ENCODE peak calls at places on chromosomes 5 and 9, in six cellular contexts. A is trophoblast cell, W is mesenchymal stem cell, E is IMR-90, Z is neuronal stem cell, M is H9. L is an unnamed sample.

GRCh38 chr5:160787247-160787646 is 64.8 kb downstream of the ATP10B start:
- DNase-seq in A (no peak), W (no peak), E (no peak), Z (no peak), M (peak), L (peak)

GRCh38 chr9:113956901-113957777 is 81.0 kb downstream of the ZNF618 start:
- DNase-seq in A (no peak), W (no peak), E (peak), Z (no peak), M (no peak), L (no peak)

GRCh38 chr9:129267141-129267540 is 89.1 kb upstream of the IER5L start:
- DNase-seq in A (no peak), W (no peak), E (no peak), Z (no peak), M (no peak), L (no peak)

GRCh38 chr5:136210259-136210658 is 17.3 kb upstream of the SMIM32 start:
- DNase-seq in A (no peak), W (peak), E (no peak), Z (no peak), M (no peak), L (no peak)

GRCh38 chr5:150278916-150279315 is 10.7 kb downstream of the CAMK2A start:
- DNase-seq in A (no peak), W (peak), E (peak), Z (no peak), M (no peak), L (no peak)

GRCh38 chr5:42949348-42950090 is 90.6 kb downstream of the ANXA2R start:
- DNase-seq in A (peak), W (no peak), E (peak), Z (no peak), M (no peak), L (no peak)

GRCh38 chr5:40052812-40053211 is 626.9 kb upstream of the PTGER4 start:
- DNase-seq in A (peak), W (no peak), E (no peak), Z (no peak), M (no peak), L (no peak)

GRCh38 chr5:71471193-71471592 is 15.7 kb downstream of the BDP1 start:
- DNase-seq in A (no peak), W (peak), E (peak), Z (no peak), M (no peak), L (no peak)

GRCh38 chr9:124739360-124739759 is 31.8 kb downstream of the NR6A1 start:
- DNase-seq in A (no peak), W (no peak), E (no peak), Z (no peak), M (no peak), L (no peak)

GRCh38 chr5:94031631-94032030 is 290.2 kb upstream of the POU5F2 start:
- DNase-seq in A (no peak), W (no peak), E (peak), Z (no peak), M (no peak), L (no peak)

GRCh38 chr5:167800405-167800804 is 491.0 kb upstream of the WWC1 start:
- DNase-seq in A (no peak), W (no peak), E (no peak), Z (no peak), M (no peak), L (no peak)

DNA sequence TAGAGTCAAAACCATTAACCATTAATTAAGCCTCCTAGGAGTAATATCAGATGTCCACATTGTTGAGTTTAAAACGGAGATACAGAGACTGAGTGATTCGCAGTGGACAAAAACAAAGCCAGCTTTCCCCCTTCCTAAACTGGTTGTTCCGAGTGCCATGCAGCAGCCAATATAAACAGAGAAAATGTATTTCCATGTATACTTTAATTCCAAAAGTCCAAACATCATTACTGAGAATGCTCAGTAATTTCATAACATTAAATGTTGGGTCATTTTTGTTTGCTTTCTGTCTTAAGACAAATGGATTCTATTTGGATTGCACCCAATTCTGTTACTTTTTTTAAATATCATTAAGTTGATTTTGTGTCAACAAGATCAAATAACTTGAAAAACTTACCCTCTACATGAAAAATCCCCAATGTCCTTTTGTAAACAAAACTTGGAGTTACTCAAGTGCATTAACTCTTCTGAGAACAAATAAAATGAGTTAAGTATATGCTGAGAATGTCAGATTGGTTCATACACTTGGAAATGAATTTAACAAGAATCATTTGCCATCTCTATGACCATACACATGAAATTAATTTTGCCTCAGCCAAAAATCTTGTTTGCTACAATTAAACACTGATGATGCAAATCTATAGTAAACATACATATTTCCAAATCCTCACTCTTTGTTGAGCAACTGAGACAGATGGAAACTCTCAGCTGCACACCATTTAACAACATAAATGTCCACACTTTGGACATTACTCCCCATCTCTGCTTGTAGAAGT is 19.4 kb downstream of the LURAP1L start:
- DNase-seq in A (no peak), W (peak), E (peak), Z (no peak), M (no peak), L (no peak)
- H4K91ac ChIP-seq in A (no peak), W (no peak), E (no peak), Z (no peak), M (no peak), L (no peak)

DNA sequence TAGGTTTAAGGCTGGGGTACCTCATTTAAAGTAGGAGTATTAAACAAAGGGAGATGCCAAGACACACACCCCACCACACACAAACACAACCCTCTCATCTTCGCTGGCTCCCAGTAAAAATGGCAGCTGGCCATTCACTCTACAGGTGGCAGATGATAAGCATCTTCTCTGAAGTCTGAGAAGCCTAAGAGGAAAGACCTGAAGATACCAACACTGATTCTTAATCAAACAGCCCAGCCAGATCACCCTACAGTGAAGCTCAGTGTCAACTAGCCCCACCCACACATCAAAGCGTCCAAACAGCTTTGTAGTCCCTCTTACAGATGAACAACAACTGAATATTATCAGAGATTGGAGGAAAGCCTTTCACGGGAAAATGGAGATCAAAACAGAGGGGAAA is 59.5 kb downstream of the SPOCK1 start:
- DNase-seq in A (no peak), W (no peak), E (no peak), Z (no peak), M (no peak), L (no peak)
- H4K91ac ChIP-seq in A (no peak), W (no peak), E (no peak), Z (no peak), M (no peak), L (no peak)

GRCh38 chr5:1827410-1828397 is 26.5 kb downstream of the NDUFS6 start:
- DNase-seq in A (peak), W (no peak), E (no peak), Z (no peak), M (peak), L (peak)
- H4K91ac ChIP-seq in A (no peak), W (no peak), E (no peak), Z (no peak), M (no peak), L (no peak)

GRCh38 chr5:85441853-85442252 is 1057.2 kb upstream of the EDIL3 start:
- DNase-seq in A (no peak), W (no peak), E (no peak), Z (no peak), M (no peak), L (no peak)
- H4K91ac ChIP-seq in A (no peak), W (no peak), E (no peak), Z (no peak), M (no peak), L (no peak)

GRCh38 chr9:87640385-87640795 is 85.5 kb upstream of the CTSL start:
- DNase-seq in A (no peak), W (no peak), E (peak), Z (no peak), M (no peak), L (no peak)
- H4K91ac ChIP-seq in A (no peak), W (no peak), E (no peak), Z (no peak), M (no peak), L (no peak)